ENCODE peak calls at places on chromosomes 16 and 17, in ten cellular contexts. O is foreskin keratinocyte, J is bronchial epithelial cell, Q is Peyer's patch, P is pancreas, N is H1, G is C1 segment of cervical spinal cord, T is Caco-2, L is NCI-H510A, B is smooth muscle cell of the brain vasculature. I is an unnamed sample.
A peak's percentile ranks its signal among the peaks of the same experiment; 100 is the strongest.

GRCh38 chr17:68507581-68507980 is 4.6 kb upstream of the PRKAR1A start:
- DNase-seq in O (no peak), J (peak; percentile 7), Q (no peak), P (no peak), N (no peak), G (no peak), T (no peak), L (no peak), B (no peak), I (no peak)

GRCh38 chr17:76382803-76383644 is 1.4 kb upstream of the SPHK1 start:
- DNase-seq in O (peak; percentile 82), J (peak; percentile 66), Q (peak; percentile 81), P (peak; percentile 58), N (no peak), G (no peak), T (peak; percentile 62), L (peak; percentile 14), B (no peak), I (no peak)

GRCh38 chr16:66953462-66954096 is 7.5 kb upstream of the CES3 start:
- DNase-seq in O (peak; percentile 50), J (peak; percentile 82), Q (peak; percentile 82), P (no peak), N (no peak), G (no peak), T (peak; percentile 44), L (no peak), B (no peak), I (no peak)

GRCh38 chr17:8163978-8164814 is 1.4 kb upstream of the VAMP2 start:
- DNase-seq in O (no peak), J (peak; percentile 22), Q (peak; percentile 93), P (peak; percentile 68), N (no peak), G (peak; percentile 55), T (no peak), L (peak; percentile 36), B (no peak), I (peak; percentile 37)

GRCh38 chr17:75693500-75694481 is 26.7 kb downstream of the SAP30BP start:
- DNase-seq in O (peak; percentile 93), J (peak; percentile 57), Q (no peak), P (peak; percentile 65), N (no peak), G (peak; percentile 95), T (no peak), L (no peak), B (peak; percentile 92), I (peak; percentile 89)

GRCh38 chr16:15993946-15994665 is 44.7 kb downstream of the ABCC1 start:
- DNase-seq in O (no peak), J (no peak), Q (no peak), P (no peak), N (no peak), G (peak; percentile 3), T (no peak), L (no peak), B (peak; percentile 76), I (peak; percentile 6)

GRCh38 chr17:71959129-71959528 is 161.7 kb upstream of the SOX9 start:
- DNase-seq in O (no peak), J (peak; percentile 37), Q (no peak), P (no peak), N (no peak), G (no peak), T (peak; percentile 13), L (no peak), B (no peak), I (no peak)

GRCh38 chr16:24838554-24839266 is 7.1 kb upstream of the SLC5A11 start:
- DNase-seq in O (no peak), J (peak; percentile 74), Q (no peak), P (no peak), N (no peak), G (peak; percentile 43), T (peak; percentile 17), L (no peak), B (peak; percentile 15), I (peak; percentile 85)

GRCh38 chr17:40557531-40558299 is 7.6 kb downstream of the CCR7 start:
- DNase-seq in O (no peak), J (no peak), Q (peak; percentile 44), P (no peak), N (no peak), G (no peak), T (no peak), L (no peak), B (no peak), I (no peak)

GRCh38 chr17:65078441-65079160 is 22.1 kb upstream of the GNA13 start:
- DNase-seq in O (peak; percentile 45), J (peak; percentile 51), Q (no peak), P (no peak), N (no peak), G (peak; percentile 24), T (no peak), L (no peak), B (no peak), I (no peak)

GRCh38 chr17:6853764-6854442 is 22.4 kb upstream of the TEKT1 start:
- DNase-seq in O (peak; percentile 64), J (peak; percentile 56), Q (no peak), P (no peak), N (peak; percentile 34), G (no peak), T (peak; percentile 5), L (no peak), B (no peak), I (no peak)

GRCh38 chr16:252366-253337 is 18.0 kb downstream of the FAM234A start:
- DNase-seq in O (no peak), J (no peak), Q (peak; percentile 83), P (no peak), N (no peak), G (no peak), T (no peak), L (no peak), B (no peak), I (no peak)

GRCh38 chr17:80827646-80828643 is 163.7 kb upstream of the CHMP6 start:
- DNase-seq in O (peak; percentile 55), J (peak; percentile 47), Q (no peak), P (no peak), N (peak; percentile 41), G (no peak), T (no peak), L (peak; percentile 69), B (no peak), I (no peak)

GRCh38 chr17:70767102-70767701 is 597.9 kb downstream of the KCNJ2 start:
- DNase-seq in O (peak; percentile 23), J (peak; percentile 49), Q (no peak), P (no peak), N (no peak), G (no peak), T (peak; percentile 42), L (no peak), B (peak; percentile 17), I (peak; percentile 23)

GRCh38 chr16:82755570-82756282 is 129.0 kb downstream of the CDH13 start:
- DNase-seq in O (no peak), J (no peak), Q (no peak), P (no peak), N (no peak), G (no peak), T (peak; percentile 6), L (no peak), B (no peak), I (no peak)

GRCh38 chr16:56424791-56425438 is 430 bp downstream of the AMFR start:
- DNase-seq in O (no peak), J (no peak), Q (peak; percentile 57), P (peak; percentile 27), N (no peak), G (peak; percentile 15), T (no peak), L (no peak), B (no peak), I (no peak)

GRCh38 chr16:72149676-72150464 is 22.1 kb downstream of the PMFBP1 start:
- DNase-seq in O (no peak), J (no peak), Q (no peak), P (no peak), N (no peak), G (no peak), T (peak; percentile 27), L (no peak), B (no peak), I (no peak)

GRCh38 chr17:49631496-49631895 is 46.4 kb downstream of the SPOP start:
- DNase-seq in O (no peak), J (no peak), Q (no peak), P (no peak), N (no peak), G (no peak), T (no peak), L (no peak), B (no peak), I (no peak)

GRCh38 chr16:86971251-86971650 is 345.9 kb downstream of the C16orf95 start:
- DNase-seq in O (no peak), J (no peak), Q (no peak), P (no peak), N (no peak), G (no peak), T (no peak), L (no peak), B (no peak), I (no peak)

GRCh38 chr17:79931517-79932309 is 92.5 kb upstream of the CBX4 start:
- DNase-seq in O (no peak), J (peak; percentile 35), Q (peak; percentile 71), P (no peak), N (no peak), G (no peak), T (no peak), L (no peak), B (no peak), I (no peak)

GRCh38 chr17:82349287-82349701 is 9.8 kb upstream of the TEX19 start:
- DNase-seq in O (no peak), J (no peak), Q (no peak), P (no peak), N (no peak), G (no peak), T (no peak), L (no peak), B (no peak), I (no peak)

GRCh38 chr17:36680701-36681202 is 79.4 kb downstream of the MRM1 start:
- DNase-seq in O (no peak), J (no peak), Q (no peak), P (no peak), N (no peak), G (no peak), T (no peak), L (no peak), B (no peak), I (no peak)

GRCh38 chr17:77291591-77292386 is 151.0 kb downstream of the SEC14L1 start:
- DNase-seq in O (peak; percentile 76), J (peak; percentile 40), Q (no peak), P (no peak), N (no peak), G (no peak), T (no peak), L (no peak), B (no peak), I (no peak)

GRCh38 chr16:11254913-11255736 is 879 bp downstream of the SOCS1 start:
- DNase-seq in O (peak; percentile 44), J (peak; percentile 21), Q (peak; percentile 75), P (peak; percentile 27), N (no peak), G (no peak), T (peak; percentile 64), L (peak; percentile 10), B (no peak), I (no peak)

GRCh38 chr17:17682293-17682736 is 1.1 kb downstream of the RAI1 start:
- DNase-seq in O (no peak), J (no peak), Q (peak; percentile 90), P (peak; percentile 45), N (no peak), G (peak; percentile 65), T (peak; percentile 64), L (no peak), B (no peak), I (no peak)

GRCh38 chr17:78993981-78994671 is 14.4 kb upstream of the LGALS3BP start:
- DNase-seq in O (no peak), J (no peak), Q (peak; percentile 37), P (no peak), N (no peak), G (no peak), T (no peak), L (no peak), B (no peak), I (no peak)

GRCh38 chr17:79520134-79520892 is 90.5 kb downstream of the RBFOX3 start:
- DNase-seq in O (no peak), J (no peak), Q (no peak), P (no peak), N (no peak), G (no peak), T (no peak), L (no peak), B (no peak), I (no peak)

GRCh38 chr16:3716831-3717234 is 491 bp downstream of the TRAP1 start:
- DNase-seq in O (peak; percentile 19), J (peak; percentile 17), Q (peak; percentile 56), P (no peak), N (no peak), G (no peak), T (peak; percentile 39), L (peak; percentile 14), B (no peak), I (no peak)